ENCODE peak calls at places on chromosomes 7 and 10, in ten cellular contexts. U is mucosa of descending colon, B is brain microvascular endothelial cell, K is heart right ventricle, I is heart left ventricle, A is spleen, L is bronchial epithelial cell, M is fibroblast of lung, P is cardiac muscle cell, R is left lung. C is an unnamed sample.
A peak's percentile ranks its signal among the peaks of the same experiment; 100 is the strongest.

GRCh38 chr10:76430330-76430729 is 998.9 kb downstream of the LRMDA start:
- DNase-seq in K (no peak), U (no peak), B (no peak), P (no peak), M (peak; percentile 40), L (no peak), I (no peak), A (no peak), R (no peak), C (no peak)

GRCh38 chr10:88926484-88927249 is 25.9 kb downstream of the ACTA2 start:
- DNase-seq in P (peak; percentile 96), L (no peak), M (peak; percentile 87), K (peak; percentile 32), I (no peak), U (no peak), A (no peak), R (no peak), B (peak; percentile 73), C (no peak)

GRCh38 chr10:11838298-11838852 is 15.2 kb downstream of the PROSER2 start:
- DNase-seq in M (no peak), B (peak; percentile 16), K (no peak), I (no peak), L (peak; percentile 68), A (no peak), R (no peak), U (no peak), P (no peak), C (no peak)

GRCh38 chr7:3301831-3302618 is 973 bp downstream of the SDK1 start:
- DNase-seq in B (no peak), P (peak; percentile 28), A (peak; percentile 81), M (peak; percentile 29), U (peak; percentile 34), R (no peak), K (no peak), L (no peak), I (no peak), C (no peak)

GRCh38 chr7:35463751-35464150 is 209.9 kb upstream of the TBX20 start:
- DNase-seq in I (no peak), M (no peak), B (no peak), P (no peak), K (no peak), U (no peak), A (no peak), L (no peak), R (no peak), C (no peak)

GRCh38 chr7:95718556-95719410 is 53.6 kb upstream of the DYNC1I1 start:
- DNase-seq in L (peak; percentile 46), I (no peak), M (no peak), B (no peak), P (peak; percentile 41), K (no peak), A (no peak), R (no peak), U (no peak), C (no peak)

GRCh38 chr10:124259139-124259825 is 159.4 kb downstream of the OAT start:
- DNase-seq in B (peak; percentile 18), L (peak; percentile 16), P (peak; percentile 37), U (no peak), M (no peak), A (peak; percentile 59), I (no peak), R (peak; percentile 61), K (no peak), C (no peak)

GRCh38 chr10:76428541-76429330 is 997.3 kb downstream of the LRMDA start:
- DNase-seq in M (peak; percentile 94), K (no peak), L (peak; percentile 72), I (no peak), P (peak; percentile 96), A (no peak), B (peak; percentile 92), U (no peak), R (no peak), C (peak; percentile 64)

GRCh38 chr7:38070718-38071117 is 107.3 kb upstream of the STARD3NL start:
- DNase-seq in B (peak; percentile 67), I (no peak), K (no peak), U (no peak), M (peak; percentile 27), L (peak; percentile 21), R (no peak), P (peak; percentile 67), A (no peak), C (no peak)

GRCh38 chr10:79492256-79492655 is 20.1 kb upstream of the EIF5AL1 start:
- DNase-seq in I (no peak), U (no peak), R (no peak), L (no peak), A (no peak), P (no peak), B (no peak), K (no peak), M (no peak), C (no peak)

DNA sequence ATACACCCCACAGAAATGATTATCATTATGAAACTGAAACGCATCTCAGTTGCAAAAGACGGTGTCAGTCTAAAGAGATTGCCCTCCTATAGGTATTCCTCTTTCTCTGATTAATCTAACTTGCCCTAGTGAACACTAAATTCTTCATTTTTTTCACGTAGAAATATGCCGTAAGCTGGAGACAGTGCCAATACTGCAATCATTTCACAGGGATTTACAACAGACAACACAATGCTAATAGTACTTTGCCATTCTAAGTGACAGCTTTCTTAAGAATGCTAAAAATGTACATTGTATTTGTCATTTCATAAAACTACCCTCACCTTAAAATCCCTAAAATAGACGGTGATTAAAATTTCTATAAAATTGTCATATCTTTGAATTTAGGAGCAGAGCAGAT is 9.2 kb downstream of the EBF3 start:
- DNase-seq in U (no peak), B (no peak), A (no peak), P (no peak), R (no peak), M (no peak), L (no peak), K (no peak), I (no peak), C (no peak)
- H3K4me3 ChIP-seq in U (no peak overlapping the region), B (no peak overlapping the region), A (no peak overlapping the region), P (no peak overlapping the region), R (no peak overlapping the region), M (no peak overlapping the region), L (no peak overlapping the region), K (peak overlapping the region; percentile 78), I (peak overlapping the region; percentile 32), C (no peak overlapping the region)

GRCh38 chr10:95247200-95247880 is 43.5 kb downstream of the PDLIM1 start:
- DNase-seq in B (peak; percentile 75), R (no peak), I (no peak), M (peak; percentile 95), A (no peak), K (no peak), L (peak; percentile 50), U (no peak), P (peak; percentile 60), C (no peak)

GRCh38 chr10:95244152-95244551 is 46.7 kb downstream of the PDLIM1 start:
- DNase-seq in I (no peak), M (no peak), A (no peak), P (no peak), B (no peak), K (no peak), L (no peak), U (no peak), R (no peak), C (no peak)

GRCh38 chr10:95243318-95243617 is 47.5 kb downstream of the PDLIM1 start:
- DNase-seq in U (no peak), I (no peak), L (no peak), K (no peak), B (no peak), R (no peak), P (no peak), A (peak; percentile 10), M (no peak), C (no peak)

GRCh38 chr10:95246582-95247051 is 44.2 kb downstream of the PDLIM1 start:
- DNase-seq in A (peak; percentile 84), R (no peak), K (peak; percentile 87), I (peak; percentile 76), L (peak; percentile 64), B (peak; percentile 76), M (peak; percentile 70), P (peak; percentile 87), U (peak; percentile 61), C (no peak)

DNA sequence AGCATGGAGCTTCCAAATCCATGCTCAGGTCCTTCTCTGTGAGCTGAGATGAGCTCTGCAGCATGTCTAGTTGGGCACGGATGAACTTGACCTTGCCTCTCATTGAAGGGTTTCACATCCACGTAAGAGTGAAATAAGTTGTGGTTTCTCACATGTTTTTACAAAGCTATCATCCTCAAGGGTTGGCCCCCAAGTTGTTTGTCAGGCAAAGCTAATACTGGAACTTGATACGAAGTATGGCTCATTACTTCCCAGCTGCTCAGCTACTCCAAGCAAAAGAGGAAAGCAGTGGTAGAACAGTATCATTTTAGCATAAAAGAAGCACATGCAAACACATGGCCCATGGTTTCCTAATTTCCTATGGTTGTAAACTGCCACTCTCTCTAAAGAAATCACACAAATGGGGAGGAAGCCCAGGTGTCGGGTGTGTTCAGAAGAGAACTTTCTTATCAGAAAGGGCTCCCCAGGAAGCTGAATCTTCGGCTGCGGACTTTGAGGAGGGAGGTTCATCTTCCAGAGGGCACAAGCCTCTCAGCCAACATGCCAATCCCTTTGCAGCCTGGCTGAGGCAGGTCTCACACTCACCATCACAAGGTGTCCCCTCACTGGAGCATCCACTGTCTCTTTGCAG is 45.3 kb downstream of the PDLIM1 start:
- DNase-seq in U (no peak), R (no peak), K (no peak), A (no peak), P (no peak), I (no peak), M (no peak), B (no peak), L (no peak), C (no peak)
- H3K36me3 ChIP-seq in U (no peaks in the 10 kb centered on the region), R (peaks cover 60% of the 10 kb centered on the region), K (no peaks in the 10 kb centered on the region), A (peaks cover 45% of the 10 kb centered on the region), P (peaks cover 18% of the 10 kb centered on the region), I (peaks cover 62% of the 10 kb centered on the region), M (peaks cover 20% of the 10 kb centered on the region), B (peaks cover 18% of the 10 kb centered on the region), L (peaks cover 44% of the 10 kb centered on the region), C (peaks cover 2% of the 10 kb centered on the region)

GRCh38 chr10:72069751-72070501 is 18.4 kb downstream of the SPOCK2 start:
- DNase-seq in I (no peak), P (no peak), U (no peak), L (no peak), B (no peak), M (no peak), A (peak; percentile 61), R (peak; percentile 51), K (no peak), C (no peak)
- TF ChIP-seq CTCF in I (no peak), P (peak; percentile 26), U (no peak), L (no peak), B (peak; percentile 36), M (peak; percentile 15), A (no peak), R (no peak), K (peak; percentile 16), C (peak; percentile 24)

DNA sequence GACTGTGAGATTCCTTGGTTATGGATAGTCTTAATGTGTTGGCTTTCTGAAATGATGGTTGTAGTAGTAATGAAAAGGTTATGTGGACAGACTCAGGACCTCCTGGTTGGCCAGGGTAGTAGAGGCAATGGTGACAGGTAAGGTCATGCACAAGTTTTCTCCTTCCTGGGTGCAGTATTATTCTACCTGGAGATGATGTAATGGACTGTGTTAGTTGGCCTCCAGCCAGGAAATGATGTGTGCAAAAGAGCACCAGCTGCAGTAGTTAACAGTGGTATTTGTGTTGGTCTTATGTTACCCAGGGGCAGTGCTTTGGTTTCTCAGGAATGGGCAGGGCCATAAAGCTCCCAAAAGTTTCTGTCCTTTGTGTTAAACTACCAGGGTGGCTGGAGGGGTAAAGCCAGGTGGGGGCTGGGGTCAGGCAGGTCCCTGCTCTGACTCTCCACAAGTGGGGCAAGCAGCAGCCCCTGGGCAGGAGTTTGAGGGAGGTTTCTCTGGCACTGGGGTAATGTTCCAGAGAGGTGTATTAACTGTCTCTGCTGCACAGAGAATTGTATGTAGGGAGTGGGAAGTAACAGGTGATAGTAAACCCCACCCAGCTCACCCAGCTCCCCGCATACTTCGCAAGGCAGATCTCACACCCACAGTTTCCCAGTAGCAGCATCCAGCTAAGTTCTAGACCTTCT is 36.3 kb downstream of the GPR22 start:
- DNase-seq in K (no peak), I (no peak), A (no peak), L (peak; percentile 91), P (peak; percentile 5), U (peak; percentile 41), B (no peak), R (no peak), M (peak; percentile 16), C (peak; percentile 38)
- H3K4me3 ChIP-seq in K (no peak overlapping the region), I (no peak overlapping the region), A (no peak overlapping the region), L (no peak overlapping the region), P (no peak overlapping the region), U (no peak overlapping the region), B (no peak overlapping the region), R (no peak overlapping the region), M (no peak overlapping the region), C (no peak overlapping the region)

C was measured in kidney epithelial cell.